ENCODE peak calls at places on chromosome 6, in seven cellular contexts. One of them, this sample, is unnamed.
A peak's percentile ranks its signal among the peaks of the same experiment; 100 is the strongest.

GRCh38 chr6:134123666-134124208 is 71.3 kb upstream of the SLC2A12 start:
- DNase-seq in T-helper 17 cell: no peak
- DNase-seq in adrenal gland: no peak
- DNase-seq in stimulated activated CD4-positive, alpha-beta T cell treated with anti-CD3 and anti-CD28 coated beads, Interleukin-1b, Interleukin-23, amount 100 ng/mL, for 24 hours: no peak
- DNase-seq in hepatocyte: peak; percentile 74
- DNase-seq in progenitor cell of endocrine pancreas: no peak
- DNase-seq in caudate nucleus: no peak
- DNase-seq in this sample: peak; percentile 33

GRCh38 chr6:44538841-44539240 is 151.3 kb downstream of the CDC5L start:
- DNase-seq in T-helper 17 cell: no peak
- DNase-seq in adrenal gland: no peak
- DNase-seq in stimulated activated CD4-positive, alpha-beta T cell treated with anti-CD3 and anti-CD28 coated beads, Interleukin-1b, Interleukin-23, amount 100 ng/mL, for 24 hours: no peak
- DNase-seq in hepatocyte: no peak
- DNase-seq in progenitor cell of endocrine pancreas: no peak
- DNase-seq in caudate nucleus: no peak
- DNase-seq in this sample: no peak

GRCh38 chr6:1436334-1437306 is 47.2 kb downstream of the FOXF2 start:
- DNase-seq in T-helper 17 cell: no peak
- DNase-seq in adrenal gland: peak; percentile 36
- DNase-seq in stimulated activated CD4-positive, alpha-beta T cell treated with anti-CD3 and anti-CD28 coated beads, Interleukin-1b, Interleukin-23, amount 100 ng/mL, for 24 hours: peak; percentile 18
- DNase-seq in hepatocyte: peak; percentile 85
- DNase-seq in progenitor cell of endocrine pancreas: peak; percentile 54
- DNase-seq in caudate nucleus: no peak
- DNase-seq in this sample: peak; percentile 9

GRCh38 chr6:2733324-2733723 is 17.4 kb downstream of the MYLK4 start:
- DNase-seq in T-helper 17 cell: no peak
- DNase-seq in adrenal gland: peak; percentile 60
- DNase-seq in stimulated activated CD4-positive, alpha-beta T cell treated with anti-CD3 and anti-CD28 coated beads, Interleukin-1b, Interleukin-23, amount 100 ng/mL, for 24 hours: no peak
- DNase-seq in hepatocyte: no peak
- DNase-seq in progenitor cell of endocrine pancreas: no peak
- DNase-seq in caudate nucleus: no peak
- DNase-seq in this sample: no peak

GRCh38 chr6:47209632-47210031 is 100.1 kb downstream of the TNFRSF21 start:
- DNase-seq in T-helper 17 cell: no peak
- DNase-seq in adrenal gland: no peak
- DNase-seq in stimulated activated CD4-positive, alpha-beta T cell treated with anti-CD3 and anti-CD28 coated beads, Interleukin-1b, Interleukin-23, amount 100 ng/mL, for 24 hours: no peak
- DNase-seq in hepatocyte: no peak
- DNase-seq in progenitor cell of endocrine pancreas: no peak
- DNase-seq in caudate nucleus: no peak
- DNase-seq in this sample: no peak

GRCh38 chr6:105484238-105485161 is 81.6 kb upstream of the PREP start:
- DNase-seq in T-helper 17 cell: no peak
- DNase-seq in adrenal gland: no peak
- DNase-seq in stimulated activated CD4-positive, alpha-beta T cell treated with anti-CD3 and anti-CD28 coated beads, Interleukin-1b, Interleukin-23, amount 100 ng/mL, for 24 hours: no peak
- DNase-seq in hepatocyte: peak; percentile 63
- DNase-seq in progenitor cell of endocrine pancreas: no peak
- DNase-seq in caudate nucleus: no peak
- DNase-seq in this sample: no peak

GRCh38 chr6:107600936-107601335 is 111.0 kb downstream of the SOBP start:
- DNase-seq in T-helper 17 cell: no peak
- DNase-seq in adrenal gland: peak; percentile 76
- DNase-seq in stimulated activated CD4-positive, alpha-beta T cell treated with anti-CD3 and anti-CD28 coated beads, Interleukin-1b, Interleukin-23, amount 100 ng/mL, for 24 hours: no peak
- DNase-seq in hepatocyte: peak; percentile 57
- DNase-seq in progenitor cell of endocrine pancreas: no peak
- DNase-seq in caudate nucleus: no peak
- DNase-seq in this sample: peak; percentile 11

GRCh38 chr6:131172237-131172636 is 37.0 kb downstream of the AKAP7 start:
- DNase-seq in T-helper 17 cell: no peak
- DNase-seq in adrenal gland: peak; percentile 64
- DNase-seq in stimulated activated CD4-positive, alpha-beta T cell treated with anti-CD3 and anti-CD28 coated beads, Interleukin-1b, Interleukin-23, amount 100 ng/mL, for 24 hours: no peak
- DNase-seq in hepatocyte: no peak
- DNase-seq in progenitor cell of endocrine pancreas: no peak
- DNase-seq in caudate nucleus: no peak
- DNase-seq in this sample: no peak

GRCh38 chr6:71289039-71289801 is 609 bp downstream of the OGFRL1 start:
- DNase-seq in T-helper 17 cell: no peak
- DNase-seq in adrenal gland: peak; percentile 23
- DNase-seq in stimulated activated CD4-positive, alpha-beta T cell treated with anti-CD3 and anti-CD28 coated beads, Interleukin-1b, Interleukin-23, amount 100 ng/mL, for 24 hours: no peak
- DNase-seq in hepatocyte: peak; percentile 52
- DNase-seq in progenitor cell of endocrine pancreas: peak; percentile 50
- DNase-seq in caudate nucleus: no peak
- DNase-seq in this sample: no peak

GRCh38 chr6:71509142-71509541 is 220.5 kb downstream of the OGFRL1 start:
- DNase-seq in T-helper 17 cell: no peak
- DNase-seq in adrenal gland: no peak
- DNase-seq in stimulated activated CD4-positive, alpha-beta T cell treated with anti-CD3 and anti-CD28 coated beads, Interleukin-1b, Interleukin-23, amount 100 ng/mL, for 24 hours: no peak
- DNase-seq in hepatocyte: no peak
- DNase-seq in progenitor cell of endocrine pancreas: no peak
- DNase-seq in caudate nucleus: no peak
- DNase-seq in this sample: no peak

GRCh38 chr6:5582758-5583157 is 321.4 kb downstream of the FARS2 start:
- DNase-seq in T-helper 17 cell: no peak
- DNase-seq in adrenal gland: no peak
- DNase-seq in stimulated activated CD4-positive, alpha-beta T cell treated with anti-CD3 and anti-CD28 coated beads, Interleukin-1b, Interleukin-23, amount 100 ng/mL, for 24 hours: no peak
- DNase-seq in hepatocyte: no peak
- DNase-seq in progenitor cell of endocrine pancreas: no peak
- DNase-seq in caudate nucleus: no peak
- DNase-seq in this sample: no peak

GRCh38 chr6:38671885-38672467 is 31.0 kb downstream of the GLO1 start:
- DNase-seq in T-helper 17 cell: no peak
- DNase-seq in adrenal gland: no peak
- DNase-seq in stimulated activated CD4-positive, alpha-beta T cell treated with anti-CD3 and anti-CD28 coated beads, Interleukin-1b, Interleukin-23, amount 100 ng/mL, for 24 hours: no peak
- DNase-seq in hepatocyte: peak; percentile 78
- DNase-seq in progenitor cell of endocrine pancreas: no peak
- DNase-seq in caudate nucleus: no peak
- DNase-seq in this sample: no peak

GRCh38 chr6:137661601-137662000 is 167.4 kb upstream of the OLIG3 start:
- DNase-seq in T-helper 17 cell: no peak
- DNase-seq in adrenal gland: peak; percentile 17
- DNase-seq in stimulated activated CD4-positive, alpha-beta T cell treated with anti-CD3 and anti-CD28 coated beads, Interleukin-1b, Interleukin-23, amount 100 ng/mL, for 24 hours: peak; percentile 40
- DNase-seq in hepatocyte: no peak
- DNase-seq in progenitor cell of endocrine pancreas: no peak
- DNase-seq in caudate nucleus: no peak
- DNase-seq in this sample: no peak

GRCh38 chr6:112979830-112980229 is 632.7 kb downstream of the RFPL4B start:
- DNase-seq in T-helper 17 cell: no peak
- DNase-seq in adrenal gland: no peak
- DNase-seq in stimulated activated CD4-positive, alpha-beta T cell treated with anti-CD3 and anti-CD28 coated beads, Interleukin-1b, Interleukin-23, amount 100 ng/mL, for 24 hours: no peak
- DNase-seq in hepatocyte: peak; percentile 14
- DNase-seq in progenitor cell of endocrine pancreas: no peak
- DNase-seq in caudate nucleus: no peak
- DNase-seq in this sample: no peak

GRCh38 chr6:166127624-166128472 is 39.8 kb downstream of the TBXT start:
- DNase-seq in T-helper 17 cell: no peak
- DNase-seq in adrenal gland: no peak
- DNase-seq in stimulated activated CD4-positive, alpha-beta T cell treated with anti-CD3 and anti-CD28 coated beads, Interleukin-1b, Interleukin-23, amount 100 ng/mL, for 24 hours: no peak
- DNase-seq in hepatocyte: no peak
- DNase-seq in progenitor cell of endocrine pancreas: no peak
- DNase-seq in caudate nucleus: no peak
- DNase-seq in this sample: no peak

GRCh38 chr6:23446394-23447001 is 679.5 kb upstream of the NRSN1 start:
- DNase-seq in T-helper 17 cell: no peak
- DNase-seq in adrenal gland: no peak
- DNase-seq in stimulated activated CD4-positive, alpha-beta T cell treated with anti-CD3 and anti-CD28 coated beads, Interleukin-1b, Interleukin-23, amount 100 ng/mL, for 24 hours: no peak
- DNase-seq in hepatocyte: peak; percentile 63
- DNase-seq in progenitor cell of endocrine pancreas: no peak
- DNase-seq in caudate nucleus: no peak
- DNase-seq in this sample: no peak

GRCh38 chr6:31070711-31071197 is 41.6 kb downstream of the C6orf15 start:
- DNase-seq in T-helper 17 cell: no peak
- DNase-seq in adrenal gland: peak; percentile 48
- DNase-seq in stimulated activated CD4-positive, alpha-beta T cell treated with anti-CD3 and anti-CD28 coated beads, Interleukin-1b, Interleukin-23, amount 100 ng/mL, for 24 hours: no peak
- DNase-seq in hepatocyte: peak; percentile 86
- DNase-seq in progenitor cell of endocrine pancreas: no peak
- DNase-seq in caudate nucleus: peak; percentile 48
- DNase-seq in this sample: no peak

GRCh38 chr6:17450825-17451224 is 57.4 kb downstream of the CAP2 start:
- DNase-seq in T-helper 17 cell: no peak
- DNase-seq in adrenal gland: no peak
- DNase-seq in stimulated activated CD4-positive, alpha-beta T cell treated with anti-CD3 and anti-CD28 coated beads, Interleukin-1b, Interleukin-23, amount 100 ng/mL, for 24 hours: no peak
- DNase-seq in hepatocyte: no peak
- DNase-seq in progenitor cell of endocrine pancreas: no peak
- DNase-seq in caudate nucleus: no peak
- DNase-seq in this sample: no peak

GRCh38 chr6:32226434-32226833 is 2.6 kb upstream of the NOTCH4 start:
- DNase-seq in T-helper 17 cell: no peak
- DNase-seq in adrenal gland: no peak
- DNase-seq in stimulated activated CD4-positive, alpha-beta T cell treated with anti-CD3 and anti-CD28 coated beads, Interleukin-1b, Interleukin-23, amount 100 ng/mL, for 24 hours: no peak
- DNase-seq in hepatocyte: no peak
- DNase-seq in progenitor cell of endocrine pancreas: no peak
- DNase-seq in caudate nucleus: no peak
- DNase-seq in this sample: no peak

GRCh38 chr6:94535798-94536197 is 1041.5 kb upstream of the MANEA start:
- DNase-seq in T-helper 17 cell: no peak
- DNase-seq in adrenal gland: no peak
- DNase-seq in stimulated activated CD4-positive, alpha-beta T cell treated with anti-CD3 and anti-CD28 coated beads, Interleukin-1b, Interleukin-23, amount 100 ng/mL, for 24 hours: no peak
- DNase-seq in hepatocyte: no peak
- DNase-seq in progenitor cell of endocrine pancreas: no peak
- DNase-seq in caudate nucleus: no peak
- DNase-seq in this sample: no peak

GRCh38 chr6:106253731-106254130 is 71.8 kb downstream of the ATG5 start:
- DNase-seq in T-helper 17 cell: no peak
- DNase-seq in adrenal gland: no peak
- DNase-seq in stimulated activated CD4-positive, alpha-beta T cell treated with anti-CD3 and anti-CD28 coated beads, Interleukin-1b, Interleukin-23, amount 100 ng/mL, for 24 hours: no peak
- DNase-seq in hepatocyte: no peak
- DNase-seq in progenitor cell of endocrine pancreas: no peak
- DNase-seq in caudate nucleus: no peak
- DNase-seq in this sample: no peak

GRCh38 chr6:18503187-18503586 is 116.0 kb downstream of the RNF144B start:
- DNase-seq in T-helper 17 cell: no peak
- DNase-seq in adrenal gland: no peak
- DNase-seq in stimulated activated CD4-positive, alpha-beta T cell treated with anti-CD3 and anti-CD28 coated beads, Interleukin-1b, Interleukin-23, amount 100 ng/mL, for 24 hours: no peak
- DNase-seq in hepatocyte: no peak
- DNase-seq in progenitor cell of endocrine pancreas: no peak
- DNase-seq in caudate nucleus: no peak
- DNase-seq in this sample: no peak

GRCh38 chr6:85677243-85677956 is 34.7 kb upstream of the SYNCRIP start:
- DNase-seq in T-helper 17 cell: no peak
- DNase-seq in adrenal gland: peak; percentile 28
- DNase-seq in stimulated activated CD4-positive, alpha-beta T cell treated with anti-CD3 and anti-CD28 coated beads, Interleukin-1b, Interleukin-23, amount 100 ng/mL, for 24 hours: no peak
- DNase-seq in hepatocyte: peak; percentile 27
- DNase-seq in progenitor cell of endocrine pancreas: no peak
- DNase-seq in caudate nucleus: no peak
- DNase-seq in this sample: peak; percentile 38

GRCh38 chr6:23246901-23247300 is 677.5 kb downstream of the HDGFL1 start:
- DNase-seq in T-helper 17 cell: no peak
- DNase-seq in adrenal gland: no peak
- DNase-seq in stimulated activated CD4-positive, alpha-beta T cell treated with anti-CD3 and anti-CD28 coated beads, Interleukin-1b, Interleukin-23, amount 100 ng/mL, for 24 hours: no peak
- DNase-seq in hepatocyte: no peak
- DNase-seq in progenitor cell of endocrine pancreas: no peak
- DNase-seq in caudate nucleus: no peak
- DNase-seq in this sample: no peak

GRCh38 chr6:35197196-35197595 is 16.6 kb upstream of the SCUBE3 start:
- DNase-seq in T-helper 17 cell: no peak
- DNase-seq in adrenal gland: no peak
- DNase-seq in stimulated activated CD4-positive, alpha-beta T cell treated with anti-CD3 and anti-CD28 coated beads, Interleukin-1b, Interleukin-23, amount 100 ng/mL, for 24 hours: no peak
- DNase-seq in hepatocyte: no peak
- DNase-seq in progenitor cell of endocrine pancreas: no peak
- DNase-seq in caudate nucleus: no peak
- DNase-seq in this sample: no peak

GRCh38 chr6:108363756-108364356 is 69.0 kb downstream of the AFG1L start:
- DNase-seq in T-helper 17 cell: no peak
- DNase-seq in adrenal gland: peak; percentile 20
- DNase-seq in stimulated activated CD4-positive, alpha-beta T cell treated with anti-CD3 and anti-CD28 coated beads, Interleukin-1b, Interleukin-23, amount 100 ng/mL, for 24 hours: no peak
- DNase-seq in hepatocyte: no peak
- DNase-seq in progenitor cell of endocrine pancreas: no peak
- DNase-seq in caudate nucleus: no peak
- DNase-seq in this sample: no peak

GRCh38 chr6:14274552-14275492 is 157.2 kb downstream of the CD83 start:
- DNase-seq in T-helper 17 cell: no peak
- DNase-seq in adrenal gland: no peak
- DNase-seq in stimulated activated CD4-positive, alpha-beta T cell treated with anti-CD3 and anti-CD28 coated beads, Interleukin-1b, Interleukin-23, amount 100 ng/mL, for 24 hours: no peak
- DNase-seq in hepatocyte: no peak
- DNase-seq in progenitor cell of endocrine pancreas: no peak
- DNase-seq in caudate nucleus: no peak
- DNase-seq in this sample: peak; percentile 95

GRCh38 chr6:118324081-118324480 is 224.0 kb upstream of the PLN start:
- DNase-seq in T-helper 17 cell: no peak
- DNase-seq in adrenal gland: no peak
- DNase-seq in stimulated activated CD4-positive, alpha-beta T cell treated with anti-CD3 and anti-CD28 coated beads, Interleukin-1b, Interleukin-23, amount 100 ng/mL, for 24 hours: no peak
- DNase-seq in hepatocyte: no peak
- DNase-seq in progenitor cell of endocrine pancreas: no peak
- DNase-seq in caudate nucleus: no peak
- DNase-seq in this sample: no peak

GRCh38 chr6:87722831-87723726 is 21.0 kb upstream of the AKIRIN2 start:
- DNase-seq in T-helper 17 cell: no peak
- DNase-seq in adrenal gland: peak; percentile 92
- DNase-seq in stimulated activated CD4-positive, alpha-beta T cell treated with anti-CD3 and anti-CD28 coated beads, Interleukin-1b, Interleukin-23, amount 100 ng/mL, for 24 hours: no peak
- DNase-seq in hepatocyte: peak; percentile 52
- DNase-seq in progenitor cell of endocrine pancreas: no peak
- DNase-seq in caudate nucleus: peak; percentile 47
- DNase-seq in this sample: peak; percentile 96

GRCh38 chr6:33731751-33732282 is 14.9 kb downstream of the IP6K3 start:
- DNase-seq in T-helper 17 cell: no peak
- DNase-seq in adrenal gland: no peak
- DNase-seq in stimulated activated CD4-positive, alpha-beta T cell treated with anti-CD3 and anti-CD28 coated beads, Interleukin-1b, Interleukin-23, amount 100 ng/mL, for 24 hours: no peak
- DNase-seq in hepatocyte: no peak
- DNase-seq in progenitor cell of endocrine pancreas: no peak
- DNase-seq in caudate nucleus: no peak
- DNase-seq in this sample: no peak

GRCh38 chr6:14635195-14635594 is 517.6 kb downstream of the CD83 start:
- DNase-seq in T-helper 17 cell: no peak
- DNase-seq in adrenal gland: no peak
- DNase-seq in stimulated activated CD4-positive, alpha-beta T cell treated with anti-CD3 and anti-CD28 coated beads, Interleukin-1b, Interleukin-23, amount 100 ng/mL, for 24 hours: no peak
- DNase-seq in hepatocyte: no peak
- DNase-seq in progenitor cell of endocrine pancreas: no peak
- DNase-seq in caudate nucleus: no peak
- DNase-seq in this sample: no peak

GRCh38 chr6:2970034-2970685 is 1.2 kb downstream of the SERPINB6 start:
- DNase-seq in T-helper 17 cell: no peak
- DNase-seq in adrenal gland: peak; percentile 25
- DNase-seq in stimulated activated CD4-positive, alpha-beta T cell treated with anti-CD3 and anti-CD28 coated beads, Interleukin-1b, Interleukin-23, amount 100 ng/mL, for 24 hours: no peak
- DNase-seq in hepatocyte: no peak
- DNase-seq in progenitor cell of endocrine pancreas: no peak
- DNase-seq in caudate nucleus: no peak
- DNase-seq in this sample: no peak

GRCh38 chr6:110554966-110555460 is 78.6 kb upstream of the SLC22A16 start:
- DNase-seq in T-helper 17 cell: no peak
- DNase-seq in adrenal gland: no peak
- DNase-seq in stimulated activated CD4-positive, alpha-beta T cell treated with anti-CD3 and anti-CD28 coated beads, Interleukin-1b, Interleukin-23, amount 100 ng/mL, for 24 hours: no peak
- DNase-seq in hepatocyte: no peak
- DNase-seq in progenitor cell of endocrine pancreas: no peak
- DNase-seq in caudate nucleus: peak; percentile 83
- DNase-seq in this sample: no peak

GRCh38 chr6:111523484-111524166 is 40.6 kb upstream of the REV3L start:
- DNase-seq in T-helper 17 cell: no peak
- DNase-seq in adrenal gland: no peak
- DNase-seq in stimulated activated CD4-positive, alpha-beta T cell treated with anti-CD3 and anti-CD28 coated beads, Interleukin-1b, Interleukin-23, amount 100 ng/mL, for 24 hours: no peak
- DNase-seq in hepatocyte: no peak
- DNase-seq in progenitor cell of endocrine pancreas: no peak
- DNase-seq in caudate nucleus: no peak
- DNase-seq in this sample: no peak

GRCh38 chr6:87436435-87436834 is 28.7 kb downstream of the CFAP206 start:
- DNase-seq in T-helper 17 cell: peak; percentile 14
- DNase-seq in adrenal gland: peak; percentile 33
- DNase-seq in stimulated activated CD4-positive, alpha-beta T cell treated with anti-CD3 and anti-CD28 coated beads, Interleukin-1b, Interleukin-23, amount 100 ng/mL, for 24 hours: peak; percentile 2
- DNase-seq in hepatocyte: peak; percentile 84
- DNase-seq in progenitor cell of endocrine pancreas: peak; percentile 64
- DNase-seq in caudate nucleus: no peak
- DNase-seq in this sample: peak; percentile 5

GRCh38 chr6:47665112-47665511 is 33.3 kb upstream of the ADGRF4 start:
- DNase-seq in T-helper 17 cell: no peak
- DNase-seq in adrenal gland: no peak
- DNase-seq in stimulated activated CD4-positive, alpha-beta T cell treated with anti-CD3 and anti-CD28 coated beads, Interleukin-1b, Interleukin-23, amount 100 ng/mL, for 24 hours: no peak
- DNase-seq in hepatocyte: peak; percentile 34
- DNase-seq in progenitor cell of endocrine pancreas: no peak
- DNase-seq in caudate nucleus: no peak
- DNase-seq in this sample: peak; percentile 73

GRCh38 chr6:47144306-47144705 is 102.2 kb upstream of the ADGRF1 start:
- DNase-seq in T-helper 17 cell: no peak
- DNase-seq in adrenal gland: no peak
- DNase-seq in stimulated activated CD4-positive, alpha-beta T cell treated with anti-CD3 and anti-CD28 coated beads, Interleukin-1b, Interleukin-23, amount 100 ng/mL, for 24 hours: no peak
- DNase-seq in hepatocyte: no peak
- DNase-seq in progenitor cell of endocrine pancreas: no peak
- DNase-seq in caudate nucleus: no peak
- DNase-seq in this sample: no peak

GRCh38 chr6:98946877-98947410 is 802 bp downstream of the FBXL4 start:
- DNase-seq in T-helper 17 cell: peak; percentile 13
- DNase-seq in adrenal gland: no peak
- DNase-seq in stimulated activated CD4-positive, alpha-beta T cell treated with anti-CD3 and anti-CD28 coated beads, Interleukin-1b, Interleukin-23, amount 100 ng/mL, for 24 hours: peak; percentile 9
- DNase-seq in hepatocyte: peak; percentile 36
- DNase-seq in progenitor cell of endocrine pancreas: no peak
- DNase-seq in caudate nucleus: peak; percentile 20
- DNase-seq in this sample: no peak

This sample was measured in keratinocyte.